ENCODE peak calls at places on chromosomes 7 and 10, in eight cellular contexts. T, V, W, F, D, E, S and H are unnamed samples.
A peak's percentile ranks its signal among the peaks of the same experiment; 100 is the strongest.

GRCh38 chr7:133235212-133235883 is 17.5 kb upstream of the EXOC4 start:
- DNase-seq in T (peak; percentile 57), V (no peak), W (no peak), F (no peak), D (no peak), E (no peak), S (no peak), H (no peak)

GRCh38 chr7:91940171-91940570 is 491 bp upstream of the AKAP9 start:
- DNase-seq in T (no peak), V (peak; percentile 24), W (no peak), F (peak; percentile 71), D (peak; percentile 44), E (peak; percentile 33), S (peak; percentile 28), H (no peak)

GRCh38 chr7:68133045-68133444 is 1136.4 kb downstream of the TYW1 start:
- DNase-seq in T (no peak), V (no peak), W (no peak), F (no peak), D (no peak), E (no peak), S (peak; percentile 23), H (no peak)

GRCh38 chr7:64639267-64640001 is 26.5 kb upstream of the ZNF107 start:
- DNase-seq in T (peak; percentile 66), V (no peak), W (no peak), F (no peak), D (no peak), E (no peak), S (no peak), H (no peak)

GRCh38 chr10:91555455-91555854 is 77.4 kb downstream of the PPP1R3C start:
- DNase-seq in T (peak; percentile 39), V (no peak), W (no peak), F (no peak), D (no peak), E (no peak), S (no peak), H (no peak)

GRCh38 chr10:77371848-77372247 is 265.8 kb downstream of the KCNMA1 start:
- DNase-seq in T (no peak), V (no peak), W (no peak), F (no peak), D (no peak), E (no peak), S (no peak), H (no peak)

GRCh38 chr7:30646154-30646553 is 36.1 kb downstream of the CRHR2 start:
- DNase-seq in T (no peak), V (no peak), W (peak; percentile 35), F (no peak), D (no peak), E (peak; percentile 11), S (no peak), H (peak; percentile 58)

GRCh38 chr10:6119962-6120361 is 31.1 kb downstream of the RBM17 start:
- DNase-seq in T (peak; percentile 64), V (no peak), W (peak; percentile 54), F (no peak), D (no peak), E (peak; percentile 67), S (no peak), H (no peak)

GRCh38 chr10:23362879-23363787 is 18.5 kb upstream of the C10orf67 start:
- DNase-seq in T (no peak), V (no peak), W (no peak), F (no peak), D (no peak), E (no peak), S (no peak), H (no peak)

GRCh38 chr7:140404565-140405080 is 765 bp downstream of the RAB19 start:
- DNase-seq in T (no peak), V (no peak), W (no peak), F (no peak), D (no peak), E (no peak), S (no peak), H (no peak)

GRCh38 chr10:15487376-15487775 is 116.3 kb upstream of the FAM171A1 start:
- DNase-seq in T (no peak), V (no peak), W (peak; percentile 54), F (no peak), D (no peak), E (no peak), S (no peak), H (no peak)

GRCh38 chr10:15489431-15489830 is 118.3 kb upstream of the FAM171A1 start:
- DNase-seq in T (no peak), V (no peak), W (no peak), F (no peak), D (no peak), E (no peak), S (no peak), H (no peak)

GRCh38 chr10:15494850-15495249 is 123.8 kb upstream of the FAM171A1 start:
- DNase-seq in T (no peak), V (no peak), W (no peak), F (no peak), D (no peak), E (no peak), S (no peak), H (no peak)

GRCh38 chr10:15486404-15486803 is 115.3 kb upstream of the FAM171A1 start:
- DNase-seq in T (no peak), V (peak; percentile 86), W (peak; percentile 53), F (no peak), D (no peak), E (no peak), S (no peak), H (no peak)

DNA sequence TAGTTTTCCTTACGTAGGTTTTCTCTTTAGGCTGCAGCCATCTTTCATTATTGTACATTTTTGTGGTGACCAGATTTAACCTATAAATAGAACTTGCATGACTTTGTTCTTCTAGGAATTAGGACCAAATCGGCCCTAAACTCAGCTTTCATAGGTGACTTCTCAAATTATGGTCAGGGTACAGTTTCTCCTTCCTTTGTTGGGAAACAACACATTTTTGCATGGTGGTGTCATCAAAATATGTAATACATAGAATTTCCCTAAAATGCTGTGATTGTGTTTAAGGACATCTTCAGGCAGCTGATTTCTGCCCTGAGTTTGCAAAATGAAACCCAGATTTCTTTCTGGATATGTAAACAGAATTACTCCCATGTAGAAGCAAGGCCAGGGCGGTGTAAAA is 120.8 kb upstream of the FAM171A1 start:
- DNase-seq in T (no peak), V (no peak), W (no peak), F (no peak), D (no peak), E (no peak), S (no peak), H (no peak)
- H3K4me3 ChIP-seq in T (no peak overlapping the region), V (no peak overlapping the region), W (no peak overlapping the region), F (no peak overlapping the region), D (no peak overlapping the region), E (no peak overlapping the region), S (no peak overlapping the region), H (no peak overlapping the region)

DNA sequence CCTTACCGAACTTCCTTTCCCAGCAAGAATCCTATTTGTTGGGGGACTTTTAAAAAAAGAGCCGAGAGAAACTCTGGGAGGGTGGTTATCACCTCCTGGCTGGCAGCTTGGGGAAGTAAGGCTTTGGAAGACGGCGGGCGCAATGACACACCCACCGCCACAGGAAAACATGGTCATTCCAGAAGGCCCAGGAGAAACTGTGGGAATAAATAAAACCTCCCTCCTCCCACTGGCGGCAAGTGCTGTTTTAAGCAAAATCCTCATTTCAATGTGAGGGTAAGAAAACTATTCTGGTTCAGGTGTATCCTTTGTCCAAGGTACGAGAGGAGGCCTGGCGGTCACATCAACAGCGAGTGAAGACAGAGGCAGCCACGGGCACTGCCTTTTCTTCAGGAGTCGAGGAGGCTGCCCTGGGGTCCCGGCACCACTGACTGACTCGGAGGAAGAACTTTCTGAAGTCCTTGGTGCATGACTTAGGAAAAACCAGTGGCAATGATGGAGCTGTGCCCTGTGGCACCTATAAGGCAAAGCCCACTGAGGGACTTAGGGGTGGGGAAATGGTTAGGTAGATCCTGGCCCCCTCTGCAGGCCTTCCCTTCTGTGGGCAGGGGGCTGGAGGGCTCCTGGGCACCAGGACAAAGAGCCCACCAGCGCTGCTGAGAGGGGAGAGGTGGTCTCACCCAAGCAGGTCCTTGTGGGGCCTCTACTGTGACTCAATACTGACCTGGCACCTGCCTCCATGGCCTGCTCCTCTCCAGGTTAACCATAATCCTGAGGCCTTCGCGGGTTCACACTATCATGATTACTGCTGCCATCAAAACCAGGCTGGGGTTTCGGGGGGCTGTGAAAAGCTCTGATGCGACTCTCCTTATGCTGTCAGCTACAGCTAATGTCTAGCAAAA is 21.4 kb downstream of the DNAJB12 start:
- DNase-seq in T (no peak), V (no peak), W (peak; percentile 55), F (no peak), D (no peak), E (no peak), S (no peak), H (no peak)
- H3K4me1 ChIP-seq in T (peaks cover 80% of the 10 kb centered on the region), V (peaks cover 39% of the 10 kb centered on the region), W (peaks cover 43% of the 10 kb centered on the region), F (peaks cover 61% of the 10 kb centered on the region), D (peaks cover 50% of the 10 kb centered on the region), E (peaks cover 20% of the 10 kb centered on the region), S (peaks cover 92% of the 10 kb centered on the region), H (no peaks in the 10 kb centered on the region)

DNA sequence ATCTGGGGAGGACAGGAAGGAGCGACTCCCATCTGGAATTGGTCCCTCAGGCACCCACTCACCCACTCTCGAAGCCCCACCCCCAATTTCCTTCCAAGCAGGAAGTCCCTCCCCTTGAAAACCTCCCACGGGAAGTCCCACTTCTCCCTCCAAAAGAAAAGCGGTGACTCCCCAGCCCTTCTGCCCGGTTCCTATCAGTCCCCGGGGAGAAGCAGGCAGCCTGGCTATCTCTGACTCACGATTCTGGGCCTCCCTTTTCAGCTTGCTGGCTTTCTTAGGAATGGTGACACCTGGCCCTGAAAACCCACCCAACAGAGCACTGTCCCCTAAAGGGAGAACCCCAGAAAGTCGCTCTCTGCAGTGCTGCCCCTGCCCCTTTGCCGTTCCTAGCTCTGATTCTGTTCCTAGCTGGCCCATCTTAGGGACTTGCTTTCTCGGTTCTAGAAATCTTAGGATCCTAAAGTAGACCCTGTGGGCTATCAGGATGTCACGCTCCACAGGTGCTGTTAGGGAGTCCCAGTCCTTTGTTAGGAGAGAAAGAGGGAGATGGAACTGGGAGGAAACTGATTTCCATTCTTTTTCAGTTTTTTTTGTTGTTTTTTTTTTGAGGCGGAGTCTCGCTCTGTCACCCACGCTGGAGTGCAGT is 6.0 kb downstream of the TSC22D4 start:
- DNase-seq in T (peak; percentile 26), V (no peak), W (peak; percentile 99), F (no peak), D (no peak), E (no peak), S (peak; percentile 26), H (peak; percentile 79)
- H3K4me3 ChIP-seq in T (no peak overlapping the region), V (no peak overlapping the region), W (no peak overlapping the region), F (no peak overlapping the region), D (no peak overlapping the region), E (no peak overlapping the region), S (no peak overlapping the region), H (no peak overlapping the region)

GRCh38 chr7:1282679-1283078 is 50.0 kb downstream of the UNCX start:
- DNase-seq in T (no peak), V (no peak), W (no peak), F (no peak), D (no peak), E (no peak), S (no peak), H (peak; percentile 12)

GRCh38 chr7:1284743-1285458 is 52.2 kb downstream of the UNCX start:
- DNase-seq in T (no peak), V (no peak), W (no peak), F (no peak), D (no peak), E (no peak), S (no peak), H (peak; percentile 59)

GRCh38 chr7:1283337-1283736 is 50.7 kb downstream of the UNCX start:
- DNase-seq in T (no peak), V (no peak), W (no peak), F (no peak), D (no peak), E (no peak), S (no peak), H (no peak)

GRCh38 chr7:1285556-1286301 is 53.1 kb downstream of the UNCX start:
- DNase-seq in T (no peak), V (no peak), W (no peak), F (no peak), D (no peak), E (no peak), S (no peak), H (peak; percentile 28)

GRCh38 chr7:1283941-1284742 is 51.5 kb downstream of the UNCX start:
- DNase-seq in T (no peak), V (no peak), W (no peak), F (no peak), D (no peak), E (no peak), S (no peak), H (peak; percentile 65)
- H3K4me1 ChIP-seq in T (no peaks in the 10 kb centered on the region), V (no peaks in the 10 kb centered on the region), W (no peaks in the 10 kb centered on the region), F (no peaks in the 10 kb centered on the region), D (no peaks in the 10 kb centered on the region), E (no peaks in the 10 kb centered on the region), S (no peaks in the 10 kb centered on the region), H (no peaks in the 10 kb centered on the region)